ENCODE peak calls at places on chromosomes 11 and 22, in five cellular contexts. V is cardiac muscle cell, C is astrocyte of the spinal cord, G is fibroblast of lung, R is left ventricle myocardium inferior. U is an unnamed sample.

GRCh38 chr11:27280131-27280530 is 82.9 kb downstream of the CCDC34 start:
- DNase-seq in V (peak), C (no peak), G (no peak), R (no peak), U (no peak)

GRCh38 chr11:68583047-68583446 is 101.3 kb upstream of the GAL start:
- DNase-seq in V (peak), C (peak), G (peak), R (no peak), U (no peak)

GRCh38 chr22:35514366-35514765 is 26.3 kb upstream of the RASD2 start:
- DNase-seq in V (no peak), C (no peak), G (no peak), R (no peak), U (no peak)

GRCh38 chr11:82004537-82005213 is 729.0 kb downstream of the FAM181B start:
- DNase-seq in V (no peak), C (peak), G (peak), R (no peak), U (no peak)

GRCh38 chr11:119015054-119015611 is 3.0 kb downstream of the RPS25 start:
- DNase-seq in V (no peak), C (no peak), G (no peak), R (no peak), U (no peak)

GRCh38 chr22:36162127-36163034 is 1.8 kb upstream of the APOL3 start:
- DNase-seq in V (no peak), C (no peak), G (peak), R (no peak), U (peak)

GRCh38 chr11:130873766-130874165 is 42.5 kb downstream of the SNX19 start:
- DNase-seq in V (no peak), C (peak), G (peak), R (no peak), U (no peak)

GRCh38 chr11:120808616-120809050 is 215.3 kb upstream of the TBCEL start:
- DNase-seq in V (no peak), C (peak), G (no peak), R (no peak), U (no peak)

GRCh38 chr22:23500508-23501208 is 79.4 kb downstream of the IGLL1 start:
- DNase-seq in V (no peak), C (no peak), G (no peak), R (no peak), U (no peak)

GRCh38 chr11:63767415-63768231 is 952 bp downstream of the ZFTA start:
- DNase-seq in V (peak), C (peak), G (peak), R (peak), U (no peak)

GRCh38 chr11:119538748-119539147 is 115.8 kb upstream of the THY1 start:
- DNase-seq in V (peak), C (no peak), G (no peak), R (no peak), U (no peak)

GRCh38 chr11:121958978-121959340 is 157.1 kb downstream of the BLID start:
- DNase-seq in V (peak), C (no peak), G (peak), R (no peak), U (no peak)

GRCh38 chr11:67194096-67194495 is 72.2 kb upstream of the GRK2 start:
- DNase-seq in V (no peak), C (no peak), G (no peak), R (no peak), U (no peak)

DNA sequence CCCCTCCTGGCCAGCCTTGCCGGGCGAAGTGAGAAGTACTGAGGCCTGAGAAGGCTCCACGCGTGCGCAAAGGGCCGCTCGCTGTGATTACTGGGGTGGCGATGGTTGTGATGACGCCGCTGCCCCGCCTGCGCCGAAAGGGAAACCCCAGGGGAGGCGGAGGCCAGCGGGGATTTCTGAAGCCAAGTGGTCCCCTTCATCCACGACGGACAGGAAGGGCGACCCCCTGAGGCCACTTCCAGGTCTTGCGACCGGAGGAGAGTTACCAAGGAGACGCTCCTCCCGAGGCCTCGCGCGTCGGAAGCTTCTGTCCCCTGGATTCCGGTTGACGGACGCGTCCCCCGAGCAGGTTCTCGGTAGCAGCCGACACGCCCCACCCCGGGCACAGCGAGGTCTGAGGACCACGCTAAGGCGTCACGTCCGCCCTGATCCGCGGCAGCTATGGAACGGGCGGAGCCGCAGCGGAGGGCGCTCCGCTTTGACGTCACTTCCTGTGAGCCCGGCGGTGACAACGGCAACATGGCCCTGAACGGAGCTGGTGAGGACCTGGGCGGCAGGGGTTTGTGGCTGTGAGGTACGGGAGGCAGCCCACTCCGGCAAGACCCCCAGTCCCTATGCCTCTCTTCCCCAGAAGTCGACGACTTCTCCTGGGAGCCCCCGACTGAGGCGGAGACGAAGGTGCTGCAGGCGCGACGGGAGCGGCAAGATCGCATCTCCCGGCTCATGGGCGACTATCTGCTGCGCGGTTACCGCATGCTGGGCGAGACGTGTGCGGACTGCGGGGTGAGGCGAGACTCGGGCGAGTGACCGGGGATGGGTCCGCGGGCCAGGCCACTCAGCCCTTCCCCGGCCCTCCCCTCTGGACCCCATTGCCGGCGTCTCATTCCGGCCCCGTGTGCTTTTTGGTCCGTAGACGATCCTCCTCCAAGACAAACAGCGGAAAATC is at the start of gene ZNRD2:
- DNase-seq in V (peak), C (peak), G (peak), R (peak), U (peak)
- TF ChIP-seq CTCF in V (peak), C (peak), G (peak), R (peak), U (peak)

GRCh38 chr11:11207428-11207827 is 145.6 kb downstream of the CSNK2A3 start:
- DNase-seq in V (no peak), C (no peak), G (no peak), R (no peak), U (no peak)
- H3K4me3 ChIP-seq in V (no peak), C (no peak), G (no peak), R (no peak), U (no peak)

GRCh38 chr11:6568191-6568918 is 35.1 kb downstream of the RRP8 start:
- DNase-seq in V (peak), C (peak), G (peak), R (peak), U (no peak)
- TF ChIP-seq CTCF in V (peak), C (peak), G (no peak), R (no peak), U (no peak)

DNA sequence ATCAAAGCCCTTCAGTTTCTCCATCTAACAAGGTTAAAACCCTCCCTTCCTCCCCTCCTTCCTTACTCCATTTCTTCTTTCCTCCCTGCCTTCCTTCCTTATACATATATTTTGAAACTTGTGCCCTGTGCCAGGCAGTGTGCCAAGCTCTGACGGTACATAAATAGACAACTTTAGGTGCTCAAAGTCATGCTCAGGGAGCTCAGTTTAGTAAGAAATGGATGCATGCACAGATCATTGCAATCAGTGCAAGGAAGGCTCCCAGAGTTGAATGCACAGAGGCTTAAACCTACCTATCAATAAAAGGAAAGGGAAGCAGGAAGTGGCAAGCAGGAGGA is 13.4 kb downstream of the FZD4 start:
- DNase-seq in V (no peak), C (no peak), G (no peak), R (no peak), U (no peak)
- H3K4me3 ChIP-seq in V (no peak), C (no peak), G (no peak), R (peak), U (no peak)

GRCh38 chr22:25332386-25332785 is 112.9 kb downstream of the CRYBB2 start:
- DNase-seq in V (no peak), C (no peak), G (no peak), R (no peak), U (no peak)

GRCh38 chr22:25331050-25331449 is 111.6 kb downstream of the CRYBB2 start:
- DNase-seq in V (no peak), C (no peak), G (no peak), R (no peak), U (no peak)

GRCh38 chr22:25334091-25334490 is 114.7 kb downstream of the CRYBB2 start:
- DNase-seq in V (peak), C (no peak), G (no peak), R (peak), U (no peak)
- TF ChIP-seq CTCF in V (peak), C (peak), G (peak), R (peak), U (peak)

GRCh38 chr22:33919591-33920501 is at the start of gene LARGE1:
- DNase-seq in V (peak), C (no peak), G (peak), R (peak), U (no peak)

GRCh38 chr22:33920927-33921575 is 775 bp upstream of the LARGE1 start:
- DNase-seq in V (peak), C (peak), G (peak), R (peak), U (peak)

GRCh38 chr22:33917744-33918406 is 2.4 kb downstream of the LARGE1 start:
- DNase-seq in V (no peak), C (no peak), G (peak), R (no peak), U (peak)

GRCh38 chr22:33921576-33922181 is 1.4 kb upstream of the LARGE1 start:
- DNase-seq in V (peak), C (peak), G (peak), R (peak), U (no peak)

DNA sequence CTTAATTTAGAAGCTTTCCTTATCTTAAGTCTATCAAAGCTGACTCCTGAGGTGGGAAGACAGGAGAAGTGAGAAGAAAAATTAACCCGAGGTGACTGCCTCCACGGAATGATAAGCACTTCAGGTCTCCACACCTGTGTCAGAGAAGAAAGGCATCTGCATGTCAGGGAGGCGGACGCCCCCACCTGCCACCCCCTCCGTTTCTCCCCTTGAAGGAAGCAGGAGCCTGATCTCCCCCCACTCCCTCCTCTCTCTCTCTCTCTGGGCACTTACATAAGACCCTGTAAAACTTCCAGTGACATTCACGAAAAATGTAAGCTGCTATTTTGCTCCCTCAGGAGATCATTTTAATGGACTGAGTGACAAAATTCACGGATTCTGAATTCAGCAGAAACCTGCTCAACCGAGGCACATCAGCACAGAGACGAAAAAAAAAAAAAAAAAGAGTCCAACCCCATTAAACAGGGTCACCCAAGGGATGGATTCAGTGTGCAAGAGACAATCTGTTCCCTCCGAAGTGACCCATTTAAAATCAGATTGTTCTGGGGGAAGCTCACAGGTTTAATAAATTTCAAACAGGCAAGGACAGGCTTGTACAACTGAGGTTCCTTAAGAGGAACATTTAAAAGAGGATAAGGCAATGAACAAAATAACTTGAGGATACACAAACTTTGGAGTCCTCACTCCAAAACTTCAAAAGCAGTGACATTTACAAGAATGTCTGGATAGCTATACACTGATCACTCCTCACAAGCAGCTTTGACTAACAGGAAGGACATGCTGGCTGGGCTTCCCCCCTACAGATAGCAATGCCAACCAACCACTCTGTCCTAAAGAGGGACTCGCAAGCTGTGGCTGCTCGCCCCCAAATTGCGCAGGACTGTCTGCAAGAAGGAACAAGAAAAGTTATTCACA is 1.3 kb downstream of the LARGE1 start:
- DNase-seq in V (peak), C (no peak), G (peak), R (no peak), U (no peak)
- H3K4me3 ChIP-seq in V (peak), C (peak), G (peak), R (peak), U (peak)

U was measured in GM12864.